ENCODE peak calls at places on chromosomes 1 and 21, in nine cellular contexts. One of them, this sample, is unnamed.
A peak's percentile ranks its signal among the peaks of the same experiment; 100 is the strongest.

GRCh38 chr1:4004635-4005430 is 104.8 kb upstream of the C1orf174 start:
- DNase-seq in 8988T: no peak
- DNase-seq in PC-3: no peak
- DNase-seq in activated T-cell treated with anti-CD3 and anti-CD28 coated beads for 1 hour: no peak
- DNase-seq in activated T-helper 1 cell treated with anti-CD3 and anti-CD28 coated beads, Interleukin-12 subunit alpha, Interleukin-12 subunit beta, Interleukin-2, Interleukin-4 antibody, amounts not matched to agents 30 ng/mL and 10 ng/mL and 1 ng/mL, durations not matched to agents 14 hours and 24 hours and 36 hours: no peak
- DNase-seq in DMS 273 treated with DMSO at 0.1 percent for 48 hours: no peak
- DNase-seq in left colon: no peak
- DNase-seq in sciatic nerve: peak; percentile 26
- DNase-seq in cardiac muscle cell: no peak
- DNase-seq in this sample: no peak

GRCh38 chr21:44006017-44006624 is 6.0 kb upstream of the TRAPPC10 start:
- DNase-seq in 8988T: no peak
- DNase-seq in PC-3: peak; percentile 80
- DNase-seq in activated T-cell treated with anti-CD3 and anti-CD28 coated beads for 1 hour: no peak
- DNase-seq in activated T-helper 1 cell treated with anti-CD3 and anti-CD28 coated beads, Interleukin-12 subunit alpha, Interleukin-12 subunit beta, Interleukin-2, Interleukin-4 antibody, amounts not matched to agents 30 ng/mL and 10 ng/mL and 1 ng/mL, durations not matched to agents 14 hours and 24 hours and 36 hours: no peak
- DNase-seq in DMS 273 treated with DMSO at 0.1 percent for 48 hours: no peak
- DNase-seq in left colon: no peak
- DNase-seq in sciatic nerve: no peak
- DNase-seq in cardiac muscle cell: no peak
- DNase-seq in this sample: no peak

GRCh38 chr1:159339517-159339916 is 37.4 kb downstream of the FCER1A start:
- DNase-seq in 8988T: no peak
- DNase-seq in PC-3: no peak
- DNase-seq in activated T-cell treated with anti-CD3 and anti-CD28 coated beads for 1 hour: no peak
- DNase-seq in activated T-helper 1 cell treated with anti-CD3 and anti-CD28 coated beads, Interleukin-12 subunit alpha, Interleukin-12 subunit beta, Interleukin-2, Interleukin-4 antibody, amounts not matched to agents 30 ng/mL and 10 ng/mL and 1 ng/mL, durations not matched to agents 14 hours and 24 hours and 36 hours: no peak
- DNase-seq in DMS 273 treated with DMSO at 0.1 percent for 48 hours: no peak
- DNase-seq in left colon: no peak
- DNase-seq in sciatic nerve: no peak
- DNase-seq in cardiac muscle cell: no peak
- DNase-seq in this sample: no peak

GRCh38 chr1:51915958-51916357 is 37.4 kb upstream of the NRDC start:
- DNase-seq in 8988T: no peak
- DNase-seq in PC-3: no peak
- DNase-seq in activated T-cell treated with anti-CD3 and anti-CD28 coated beads for 1 hour: no peak
- DNase-seq in activated T-helper 1 cell treated with anti-CD3 and anti-CD28 coated beads, Interleukin-12 subunit alpha, Interleukin-12 subunit beta, Interleukin-2, Interleukin-4 antibody, amounts not matched to agents 30 ng/mL and 10 ng/mL and 1 ng/mL, durations not matched to agents 14 hours and 24 hours and 36 hours: no peak
- DNase-seq in DMS 273 treated with DMSO at 0.1 percent for 48 hours: no peak
- DNase-seq in left colon: no peak
- DNase-seq in sciatic nerve: no peak
- DNase-seq in cardiac muscle cell: no peak
- DNase-seq in this sample: no peak

GRCh38 chr1:94725566-94725965 is 94.6 kb upstream of the SLC44A3 start:
- DNase-seq in 8988T: no peak
- DNase-seq in PC-3: peak; percentile 11
- DNase-seq in activated T-cell treated with anti-CD3 and anti-CD28 coated beads for 1 hour: no peak
- DNase-seq in activated T-helper 1 cell treated with anti-CD3 and anti-CD28 coated beads, Interleukin-12 subunit alpha, Interleukin-12 subunit beta, Interleukin-2, Interleukin-4 antibody, amounts not matched to agents 30 ng/mL and 10 ng/mL and 1 ng/mL, durations not matched to agents 14 hours and 24 hours and 36 hours: no peak
- DNase-seq in DMS 273 treated with DMSO at 0.1 percent for 48 hours: no peak
- DNase-seq in left colon: no peak
- DNase-seq in sciatic nerve: no peak
- DNase-seq in cardiac muscle cell: no peak
- DNase-seq in this sample: no peak

GRCh38 chr21:21612446-21612845 is 614.2 kb downstream of the NCAM2 start:
- DNase-seq in 8988T: no peak
- DNase-seq in PC-3: peak; percentile 79
- DNase-seq in activated T-cell treated with anti-CD3 and anti-CD28 coated beads for 1 hour: no peak
- DNase-seq in activated T-helper 1 cell treated with anti-CD3 and anti-CD28 coated beads, Interleukin-12 subunit alpha, Interleukin-12 subunit beta, Interleukin-2, Interleukin-4 antibody, amounts not matched to agents 30 ng/mL and 10 ng/mL and 1 ng/mL, durations not matched to agents 14 hours and 24 hours and 36 hours: no peak
- DNase-seq in DMS 273 treated with DMSO at 0.1 percent for 48 hours: no peak
- DNase-seq in left colon: no peak
- DNase-seq in sciatic nerve: no peak
- DNase-seq in cardiac muscle cell: no peak
- DNase-seq in this sample: peak; percentile 58

GRCh38 chr1:20725189-20726106 is 7.1 kb downstream of the SH2D5 start:
- DNase-seq in 8988T: no peak
- DNase-seq in PC-3: peak; percentile 58
- DNase-seq in activated T-cell treated with anti-CD3 and anti-CD28 coated beads for 1 hour: no peak
- DNase-seq in activated T-helper 1 cell treated with anti-CD3 and anti-CD28 coated beads, Interleukin-12 subunit alpha, Interleukin-12 subunit beta, Interleukin-2, Interleukin-4 antibody, amounts not matched to agents 30 ng/mL and 10 ng/mL and 1 ng/mL, durations not matched to agents 14 hours and 24 hours and 36 hours: no peak
- DNase-seq in DMS 273 treated with DMSO at 0.1 percent for 48 hours: no peak
- DNase-seq in left colon: no peak
- DNase-seq in sciatic nerve: peak; percentile 51
- DNase-seq in cardiac muscle cell: no peak
- DNase-seq in this sample: no peak

GRCh38 chr1:172662464-172663109 is 3.7 kb downstream of the FASLG start:
- DNase-seq in 8988T: peak; percentile 23
- DNase-seq in PC-3: peak; percentile 37
- DNase-seq in activated T-cell treated with anti-CD3 and anti-CD28 coated beads for 1 hour: peak; percentile 78
- DNase-seq in activated T-helper 1 cell treated with anti-CD3 and anti-CD28 coated beads, Interleukin-12 subunit alpha, Interleukin-12 subunit beta, Interleukin-2, Interleukin-4 antibody, amounts not matched to agents 30 ng/mL and 10 ng/mL and 1 ng/mL, durations not matched to agents 14 hours and 24 hours and 36 hours: peak; percentile 79
- DNase-seq in DMS 273 treated with DMSO at 0.1 percent for 48 hours: no peak
- DNase-seq in left colon: peak; percentile 37
- DNase-seq in sciatic nerve: peak; percentile 61
- DNase-seq in cardiac muscle cell: no peak
- DNase-seq in this sample: peak; percentile 77

GRCh38 chr1:113101588-113101987 is 28.6 kb downstream of the LRIG2 start:
- DNase-seq in 8988T: no peak
- DNase-seq in PC-3: peak; percentile 41
- DNase-seq in activated T-cell treated with anti-CD3 and anti-CD28 coated beads for 1 hour: no peak
- DNase-seq in activated T-helper 1 cell treated with anti-CD3 and anti-CD28 coated beads, Interleukin-12 subunit alpha, Interleukin-12 subunit beta, Interleukin-2, Interleukin-4 antibody, amounts not matched to agents 30 ng/mL and 10 ng/mL and 1 ng/mL, durations not matched to agents 14 hours and 24 hours and 36 hours: no peak
- DNase-seq in DMS 273 treated with DMSO at 0.1 percent for 48 hours: no peak
- DNase-seq in left colon: no peak
- DNase-seq in sciatic nerve: no peak
- DNase-seq in cardiac muscle cell: no peak
- DNase-seq in this sample: no peak

GRCh38 chr1:910311-910880 is 13.3 kb upstream of the SAMD11 start:
- DNase-seq in 8988T: peak; percentile 8
- DNase-seq in PC-3: no peak
- DNase-seq in activated T-cell treated with anti-CD3 and anti-CD28 coated beads for 1 hour: no peak
- DNase-seq in activated T-helper 1 cell treated with anti-CD3 and anti-CD28 coated beads, Interleukin-12 subunit alpha, Interleukin-12 subunit beta, Interleukin-2, Interleukin-4 antibody, amounts not matched to agents 30 ng/mL and 10 ng/mL and 1 ng/mL, durations not matched to agents 14 hours and 24 hours and 36 hours: no peak
- DNase-seq in DMS 273 treated with DMSO at 0.1 percent for 48 hours: no peak
- DNase-seq in left colon: peak; percentile 23
- DNase-seq in sciatic nerve: peak; percentile 60
- DNase-seq in cardiac muscle cell: no peak
- DNase-seq in this sample: peak; percentile 11

This sample was measured in A673.